ENCODE peak calls at places on chromosomes 12 and 14, in five cellular contexts. Z, L, I, B and A are unnamed samples.

GRCh38 chr14:78700236-78700635 is 530.1 kb downstream of the NRXN3 start:
- DNase-seq in Z (no peak), L (no peak), I (no peak), B (no peak), A (peak; percentile 9)

GRCh38 chr12:106341086-106341879 is 16.3 kb upstream of the POLR3B start:
- DNase-seq in Z (no peak), L (no peak), I (no peak), B (no peak), A (no peak)

GRCh38 chr12:53219956-53220856 is 11.8 kb downstream of the RARG start:
- DNase-seq in Z (peak; percentile 77), L (no peak), I (peak; percentile 87), B (peak; percentile 38), A (peak; percentile 71)

GRCh38 chr12:28237423-28237822 is 47.2 kb downstream of the CCDC91 start:
- DNase-seq in Z (no peak), L (no peak), I (peak; percentile 37), B (peak; percentile 2), A (peak; percentile 41)

GRCh38 chr12:131091976-131092691 is 138.4 kb downstream of the ADGRD1 start:
- DNase-seq in Z (no peak), L (peak; percentile 38), I (no peak), B (no peak), A (no peak)

GRCh38 chr14:34000396-34000795 is 49.5 kb upstream of the EGLN3 start:
- DNase-seq in Z (no peak), L (no peak), I (no peak), B (no peak), A (no peak)

GRCh38 chr12:89544730-89545184 is 18.9 kb upstream of the POC1B start:
- DNase-seq in Z (no peak), L (no peak), I (no peak), B (no peak), A (peak; percentile 67)

GRCh38 chr12:16112626-16113560 is 164.6 kb downstream of the SLC15A5 start:
- DNase-seq in Z (peak; percentile 54), L (no peak), I (peak; percentile 0), B (no peak), A (no peak)

GRCh38 chr12:66025477-66025876 is 105.1 kb downstream of the LLPH start:
- DNase-seq in Z (no peak), L (no peak), I (no peak), B (peak; percentile 49), A (no peak)

GRCh38 chr14:92607702-92608429 is 94.3 kb downstream of the RIN3 start:
- DNase-seq in Z (no peak), L (no peak), I (no peak), B (no peak), A (no peak)

GRCh38 chr14:104001003-104001402 is 58.7 kb upstream of the RD3L start:
- DNase-seq in Z (no peak), L (no peak), I (peak; percentile 36), B (peak; percentile 21), A (peak; percentile 10)
- TF ChIP-seq JUND in Z (no peak), L (no peak), I (no peak), B (no peak), A (no peak)

DNA sequence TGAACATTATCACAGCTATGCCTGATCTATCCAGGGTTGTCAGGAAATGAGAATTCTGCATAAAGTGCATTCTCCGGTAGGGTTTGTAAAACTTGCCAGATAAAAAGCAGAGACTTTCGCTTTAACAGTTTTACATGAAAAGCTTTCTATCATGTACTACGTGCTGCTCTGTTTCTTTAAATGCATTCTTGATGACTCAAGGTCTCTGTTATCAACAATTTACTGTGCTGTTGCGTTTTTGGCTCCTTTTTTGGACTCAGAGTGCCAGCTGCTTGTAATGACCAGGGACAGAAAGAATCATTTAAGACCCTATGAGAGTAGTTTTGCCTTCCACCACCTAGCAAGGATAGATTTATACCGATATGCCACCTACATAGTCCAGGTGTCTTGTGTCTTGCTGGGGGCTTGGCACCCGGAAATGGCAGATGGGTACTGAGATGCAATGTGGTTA is 371.1 kb downstream of the BTG1 start:
- DNase-seq in Z (no peak), L (no peak), I (no peak), B (no peak), A (no peak)
- TF ChIP-seq JUND in Z (no peak), L (no peak), I (peak; percentile 53), B (no peak), A (no peak)

GRCh38 chr12:40505327-40505726 is 186.9 kb upstream of the CNTN1 start:
- DNase-seq in Z (no peak), L (no peak), I (no peak), B (no peak), A (no peak)
- TF ChIP-seq JUND in Z (no peak), L (no peak), I (no peak), B (no peak), A (no peak)

DNA sequence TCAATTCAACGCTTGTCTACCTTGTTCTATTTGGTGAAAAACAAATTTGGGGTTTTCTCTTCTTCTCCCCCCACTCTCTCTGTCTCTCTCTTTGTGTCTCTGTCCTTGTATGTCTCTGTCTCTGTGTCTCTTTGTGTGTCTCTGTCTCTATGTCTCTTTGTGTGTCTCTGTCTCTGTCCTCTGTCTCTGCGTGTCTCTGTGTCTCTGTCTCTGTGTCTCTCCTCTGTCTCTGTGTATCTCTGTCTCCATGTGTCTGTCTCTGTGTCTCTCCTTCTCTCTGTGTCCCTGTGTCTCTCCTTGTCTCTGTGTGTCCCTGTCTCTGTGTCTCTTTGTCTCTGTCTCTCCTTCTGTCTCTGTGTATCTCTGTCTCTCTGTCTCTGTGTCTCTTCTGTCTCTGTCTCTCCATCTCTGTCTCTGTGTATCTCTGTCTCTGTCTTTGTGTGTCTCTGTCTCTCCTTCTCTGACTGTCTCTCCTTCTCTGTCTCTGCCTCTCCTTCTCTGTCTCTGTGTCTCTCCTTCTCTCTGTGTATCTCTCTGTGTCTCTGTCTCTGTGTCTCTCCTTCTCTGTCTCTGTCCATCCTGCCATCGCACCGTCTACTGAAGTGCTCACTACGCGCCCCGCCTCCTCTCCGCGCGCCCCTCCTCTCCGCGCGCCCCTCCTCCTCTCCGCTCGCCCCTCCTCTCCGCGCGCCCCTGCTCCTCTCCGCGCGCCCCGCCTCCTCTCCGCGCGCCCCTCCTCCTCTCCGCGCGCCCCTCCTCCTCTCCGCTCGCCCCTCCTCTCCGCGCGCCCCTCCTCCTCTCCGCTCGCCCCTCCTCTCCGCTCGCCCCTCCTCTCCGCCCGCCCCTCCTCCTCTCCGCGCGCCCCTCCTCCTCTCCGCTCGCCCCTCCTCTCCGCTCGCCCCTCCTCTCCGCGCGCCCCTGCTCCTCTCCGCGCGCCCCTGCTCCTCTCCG is 12.8 kb downstream of the LRCOL1 start:
- DNase-seq in Z (peak; percentile 62), L (no peak), I (peak; percentile 62), B (no peak), A (peak; percentile 56)
- TF ChIP-seq JUND in Z (no peak), L (no peak), I (no peak), B (no peak), A (no peak)

GRCh38 chr12:1661553-1662335 is 29.1 kb upstream of the ADIPOR2 start:
- DNase-seq in Z (peak; percentile 70), L (peak; percentile 43), I (peak; percentile 86), B (peak; percentile 81), A (peak; percentile 83)

GRCh38 chr12:1657616-1658167 is 28.7 kb downstream of the WNT5B start:
- DNase-seq in Z (no peak), L (no peak), I (no peak), B (no peak), A (peak; percentile 42)

GRCh38 chr12:1662761-1663439 is 28.0 kb upstream of the ADIPOR2 start:
- DNase-seq in Z (peak; percentile 87), L (no peak), I (peak; percentile 76), B (no peak), A (no peak)

GRCh38 chr12:1663440-1664132 is 27.3 kb upstream of the ADIPOR2 start:
- DNase-seq in Z (no peak), L (no peak), I (no peak), B (no peak), A (no peak)

DNA sequence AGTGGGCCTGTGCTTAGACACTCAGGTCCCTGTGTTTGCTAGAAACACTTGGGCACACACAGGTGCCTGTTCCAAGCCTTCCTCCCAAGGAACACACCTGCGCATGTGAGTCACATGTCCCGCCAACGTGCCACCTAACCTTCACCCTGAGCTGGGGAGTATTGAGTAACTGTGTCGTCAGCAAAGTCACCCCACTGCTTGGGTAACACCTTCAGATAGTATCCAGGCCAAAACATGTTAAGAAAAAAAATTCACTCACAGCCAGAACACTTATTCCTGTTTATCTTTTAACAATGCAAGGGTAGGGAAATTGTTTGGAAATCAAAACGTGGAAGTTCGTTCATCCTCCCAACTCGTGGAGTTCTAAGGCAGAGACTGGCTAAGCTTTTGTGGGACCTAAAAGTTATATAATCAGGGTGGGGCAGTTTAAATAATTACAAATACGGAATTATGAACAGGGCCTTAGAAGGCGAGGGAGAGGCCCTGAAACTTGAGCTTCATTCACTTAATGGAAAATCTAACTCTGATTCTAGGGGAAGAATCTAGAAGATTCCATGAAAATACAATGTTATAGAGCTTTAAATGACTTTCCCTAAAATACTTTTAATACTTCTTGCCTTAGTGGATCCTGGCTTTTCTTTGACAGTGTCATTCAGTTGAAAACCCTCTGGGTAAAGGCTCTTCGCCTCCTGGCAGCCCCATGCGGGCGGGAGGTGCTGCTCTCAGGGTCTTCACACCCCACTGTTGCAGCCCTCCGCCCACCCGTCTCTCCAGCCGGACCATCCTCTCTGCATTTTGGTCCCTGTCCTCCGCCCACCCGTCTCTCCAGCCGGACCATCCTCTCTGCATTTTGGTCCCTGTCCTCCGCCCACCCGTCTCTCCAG is 30.3 kb upstream of the ADIPOR2 start:
- DNase-seq in Z (no peak), L (no peak), I (no peak), B (peak; percentile 55), A (no peak)
- TF ChIP-seq JUND in Z (no peak), L (no peak), I (no peak), B (no peak), A (no peak)

DNA sequence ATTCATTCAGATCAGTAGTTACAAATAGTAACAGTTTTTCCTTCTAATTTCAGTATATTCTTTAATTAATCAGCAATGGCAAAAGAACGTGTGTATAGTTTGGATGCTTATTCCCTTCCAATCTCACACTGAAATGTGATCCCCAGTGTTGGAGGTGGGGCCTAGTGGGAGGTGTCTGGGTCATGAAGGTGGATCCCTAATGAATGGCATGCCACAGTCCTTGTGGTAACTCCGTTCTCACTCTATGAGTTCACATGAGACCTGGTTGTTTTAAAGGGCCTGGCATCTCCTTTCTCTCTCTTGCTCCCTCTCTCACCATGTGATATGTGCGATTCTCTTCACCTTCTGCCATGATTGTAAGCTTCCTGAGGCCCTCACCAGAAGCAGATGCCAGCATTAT is 18.9 kb upstream of the SYNDIG1L start:
- DNase-seq in Z (no peak), L (no peak), I (no peak), B (no peak), A (peak; percentile 50)
- TF ChIP-seq JUND in Z (no peak), L (no peak), I (no peak), B (no peak), A (no peak)

DNA sequence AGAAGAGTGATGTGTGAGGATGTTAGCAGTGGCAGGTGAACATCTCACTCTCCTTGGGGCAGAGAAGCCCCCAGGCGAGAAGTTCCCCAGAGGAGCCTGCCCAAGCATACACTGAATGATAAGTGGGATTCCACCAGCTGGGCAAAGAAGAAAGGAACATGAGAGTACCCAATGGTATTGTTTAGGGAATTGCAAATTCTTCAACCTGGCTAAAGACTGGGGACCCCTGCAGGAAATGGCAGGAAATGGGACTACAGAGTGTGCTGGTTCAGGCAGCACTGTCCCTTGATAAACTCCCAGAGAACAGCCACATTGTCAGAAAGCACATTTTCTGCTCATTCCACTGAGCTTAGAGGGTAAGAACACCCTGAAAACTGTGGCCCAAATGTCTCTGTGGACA is 121.3 kb downstream of the RPS29 start:
- DNase-seq in Z (peak; percentile 58), L (no peak), I (peak; percentile 16), B (peak; percentile 6), A (no peak)
- TF ChIP-seq JUND in Z (no peak), L (no peak), I (no peak), B (no peak), A (no peak)